ENCODE peak calls at places on chromosomes 11 and 22, in ten cellular contexts. One of them, this sample, is unnamed. For H3K27me3, the result is how much of the 10 kb centered on the place peaks cover.

GRCh38 chr11:115981814-115982471 is 477.7 kb upstream of the CADM1 start:
- DNase-seq in prostate gland: no peak
- DNase-seq in adrenal gland: no peak
- DNase-seq in H1: no peak
- DNase-seq in spleen: no peak
- DNase-seq in thyroid gland: no peak
- DNase-seq in transverse colon: no peak
- DNase-seq in right lobe of liver: no peak
- DNase-seq in tibial nerve: no peak
- DNase-seq in suprapubic skin: no peak
- DNase-seq in this sample: no peak

GRCh38 chr22:48926663-48927062 is 901.0 kb downstream of the BRD1 start:
- DNase-seq in spleen: no peak
- DNase-seq in prostate gland: no peak
- DNase-seq in transverse colon: no peak
- DNase-seq in tibial nerve: no peak
- DNase-seq in suprapubic skin: no peak
- DNase-seq in thyroid gland: no peak
- DNase-seq in adrenal gland: no peak
- DNase-seq in right lobe of liver: no peak
- DNase-seq in H1: peak
- DNase-seq in this sample: no peak

GRCh38 chr11:116366980-116367640 is 405.7 kb downstream of the BUD13 start:
- DNase-seq in transverse colon: no peak
- DNase-seq in tibial nerve: no peak
- DNase-seq in adrenal gland: no peak
- DNase-seq in H1: no peak
- DNase-seq in thyroid gland: no peak
- DNase-seq in suprapubic skin: no peak
- DNase-seq in right lobe of liver: no peak
- DNase-seq in prostate gland: no peak
- DNase-seq in spleen: no peak
- DNase-seq in this sample: no peak

GRCh38 chr11:61967924-61968757 is 707 bp upstream of the FTH1 start:
- DNase-seq in tibial nerve: no peak
- DNase-seq in H1: no peak
- DNase-seq in thyroid gland: peak
- DNase-seq in adrenal gland: no peak
- DNase-seq in suprapubic skin: peak
- DNase-seq in right lobe of liver: peak
- DNase-seq in prostate gland: no peak
- DNase-seq in spleen: peak
- DNase-seq in transverse colon: peak
- DNase-seq in this sample: no peak

GRCh38 chr11:118921929-118922744 is 3.6 kb downstream of the BCL9L start:
- DNase-seq in tibial nerve: peak
- DNase-seq in H1: peak
- DNase-seq in adrenal gland: peak
- DNase-seq in right lobe of liver: peak
- DNase-seq in transverse colon: peak
- DNase-seq in thyroid gland: peak
- DNase-seq in spleen: peak
- DNase-seq in suprapubic skin: peak
- DNase-seq in prostate gland: peak
- DNase-seq in this sample: peak

GRCh38 chr11:92314499-92314898 is 89.9 kb downstream of the FAT3 start:
- DNase-seq in spleen: no peak
- DNase-seq in right lobe of liver: no peak
- DNase-seq in transverse colon: no peak
- DNase-seq in suprapubic skin: no peak
- DNase-seq in adrenal gland: no peak
- DNase-seq in prostate gland: no peak
- DNase-seq in thyroid gland: no peak
- DNase-seq in H1: no peak
- DNase-seq in tibial nerve: no peak
- DNase-seq in this sample: no peak

GRCh38 chr11:38448284-38448683 is 1850.2 kb upstream of the RAG2 start:
- DNase-seq in H1: no peak
- DNase-seq in right lobe of liver: peak
- DNase-seq in adrenal gland: peak
- DNase-seq in thyroid gland: peak
- DNase-seq in tibial nerve: no peak
- DNase-seq in spleen: no peak
- DNase-seq in prostate gland: no peak
- DNase-seq in transverse colon: no peak
- DNase-seq in suprapubic skin: no peak
- DNase-seq in this sample: peak

GRCh38 chr11:69198891-69199582 is 43.3 kb downstream of the SMIM38 start:
- DNase-seq in prostate gland: no peak
- DNase-seq in transverse colon: no peak
- DNase-seq in adrenal gland: no peak
- DNase-seq in spleen: peak
- DNase-seq in suprapubic skin: no peak
- DNase-seq in thyroid gland: no peak
- DNase-seq in H1: no peak
- DNase-seq in right lobe of liver: no peak
- DNase-seq in tibial nerve: no peak
- DNase-seq in this sample: no peak

GRCh38 chr11:116529681-116530080 is 243.1 kb downstream of the BUD13 start:
- DNase-seq in H1: no peak
- DNase-seq in tibial nerve: no peak
- DNase-seq in adrenal gland: no peak
- DNase-seq in thyroid gland: no peak
- DNase-seq in transverse colon: no peak
- DNase-seq in right lobe of liver: no peak
- DNase-seq in suprapubic skin: no peak
- DNase-seq in spleen: no peak
- DNase-seq in prostate gland: no peak
- DNase-seq in this sample: no peak

GRCh38 chr11:65297026-65297667 is 17.5 kb upstream of the CDC42EP2 start:
- DNase-seq in thyroid gland: peak
- DNase-seq in H1: no peak
- DNase-seq in tibial nerve: no peak
- DNase-seq in adrenal gland: no peak
- DNase-seq in right lobe of liver: peak
- DNase-seq in suprapubic skin: no peak
- DNase-seq in spleen: peak
- DNase-seq in prostate gland: no peak
- DNase-seq in transverse colon: no peak
- DNase-seq in this sample: no peak

DNA sequence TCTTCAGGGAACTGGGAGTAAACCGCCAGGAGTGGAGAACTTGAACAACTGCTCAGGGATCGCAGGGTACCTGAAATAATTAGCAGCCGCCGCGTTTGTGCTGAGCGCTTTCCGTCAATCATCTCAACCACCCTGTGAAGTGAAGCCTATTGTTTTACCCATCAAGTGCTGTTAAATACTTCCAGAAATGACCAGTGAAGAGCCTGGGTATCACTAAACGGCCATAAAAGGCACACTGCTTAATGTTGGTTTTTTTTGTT is 1.1 kb downstream of the CD59 start:
- DNase-seq in suprapubic skin: no peak
- DNase-seq in spleen: no peak
- DNase-seq in right lobe of liver: no peak
- DNase-seq in H1: no peak
- DNase-seq in tibial nerve: no peak
- DNase-seq in adrenal gland: no peak
- DNase-seq in transverse colon: no peak
- DNase-seq in prostate gland: no peak
- DNase-seq in thyroid gland: peak
- DNase-seq in this sample: no peak
- H3K27ac ChIP-seq in suprapubic skin: peak
- H3K27ac ChIP-seq in spleen: peak
- H3K27ac ChIP-seq in right lobe of liver: peak
- H3K27ac ChIP-seq in H1: no peak
- H3K27ac ChIP-seq in tibial nerve: peak
- H3K27ac ChIP-seq in adrenal gland: no peak
- H3K27ac ChIP-seq in transverse colon: peak
- H3K27ac ChIP-seq in prostate gland: peak
- H3K27ac ChIP-seq in thyroid gland: peak
- H3K27ac ChIP-seq in this sample: peak

GRCh38 chr22:22165936-22166710 is 78.5 kb upstream of the VPREB1 start:
- DNase-seq in suprapubic skin: no peak
- DNase-seq in prostate gland: no peak
- DNase-seq in spleen: no peak
- DNase-seq in transverse colon: no peak
- DNase-seq in thyroid gland: no peak
- DNase-seq in tibial nerve: no peak
- DNase-seq in right lobe of liver: no peak
- DNase-seq in H1: no peak
- DNase-seq in adrenal gland: no peak
- DNase-seq in this sample: no peak

GRCh38 chr22:22168941-22169867 is 75.4 kb upstream of the VPREB1 start:
- DNase-seq in tibial nerve: no peak
- DNase-seq in prostate gland: no peak
- DNase-seq in H1: no peak
- DNase-seq in spleen: no peak
- DNase-seq in right lobe of liver: no peak
- DNase-seq in transverse colon: no peak
- DNase-seq in adrenal gland: no peak
- DNase-seq in suprapubic skin: no peak
- DNase-seq in thyroid gland: no peak
- DNase-seq in this sample: no peak

GRCh38 chr22:22168190-22168940 is 76.2 kb upstream of the VPREB1 start:
- DNase-seq in right lobe of liver: no peak
- DNase-seq in suprapubic skin: no peak
- DNase-seq in spleen: no peak
- DNase-seq in adrenal gland: no peak
- DNase-seq in prostate gland: no peak
- DNase-seq in transverse colon: peak
- DNase-seq in tibial nerve: no peak
- DNase-seq in thyroid gland: no peak
- DNase-seq in H1: no peak
- DNase-seq in this sample: peak

GRCh38 chr22:22167791-22168189 is 76.8 kb upstream of the VPREB1 start:
- DNase-seq in prostate gland: no peak
- DNase-seq in right lobe of liver: no peak
- DNase-seq in thyroid gland: no peak
- DNase-seq in H1: no peak
- DNase-seq in spleen: peak
- DNase-seq in tibial nerve: no peak
- DNase-seq in suprapubic skin: no peak
- DNase-seq in adrenal gland: no peak
- DNase-seq in transverse colon: peak
- DNase-seq in this sample: no peak

DNA sequence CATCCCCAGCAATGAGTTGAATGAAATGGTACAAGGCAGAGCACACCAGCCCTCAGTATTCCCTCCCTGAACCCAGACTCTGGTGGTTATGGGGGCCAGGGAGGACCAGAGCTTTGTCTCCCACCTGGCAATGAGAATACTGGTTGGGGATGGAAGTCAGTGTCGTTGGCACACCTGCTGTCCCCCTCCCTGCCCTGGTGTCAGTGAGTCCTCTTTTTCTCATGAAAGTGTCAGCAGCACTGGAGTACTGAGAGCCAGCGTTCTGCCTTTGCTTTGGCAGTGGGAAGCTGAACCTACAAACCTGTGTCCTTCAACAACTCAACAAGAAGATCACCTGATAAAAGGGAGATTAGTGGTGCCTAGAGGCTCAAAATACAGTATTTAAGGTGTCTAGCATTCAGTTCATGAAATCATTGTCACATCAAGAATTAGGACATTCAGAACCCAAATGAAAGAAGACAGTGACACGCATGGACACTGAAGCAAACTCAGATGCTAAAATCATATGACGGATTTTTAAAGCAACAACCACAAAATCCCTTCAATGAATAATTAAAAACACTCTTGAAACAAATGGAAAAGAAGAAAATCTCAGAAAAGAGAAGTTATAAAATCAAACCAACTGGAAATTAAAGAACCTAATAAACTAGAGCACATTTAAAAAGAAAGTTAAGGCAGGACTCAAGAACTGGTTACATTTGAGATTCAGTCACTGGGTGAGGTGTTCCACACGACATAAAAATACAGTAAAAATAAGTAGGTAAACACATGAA is 77.5 kb upstream of the VPREB1 start:
- DNase-seq in transverse colon: no peak
- DNase-seq in tibial nerve: no peak
- DNase-seq in H1: no peak
- DNase-seq in adrenal gland: no peak
- DNase-seq in suprapubic skin: no peak
- DNase-seq in right lobe of liver: no peak
- DNase-seq in thyroid gland: no peak
- DNase-seq in spleen: no peak
- DNase-seq in prostate gland: no peak
- DNase-seq in this sample: no peak
- H3K27me3 ChIP-seq in transverse colon: under half
- H3K27me3 ChIP-seq in tibial nerve: under half
- H3K27me3 ChIP-seq in H1: half or more
- H3K27me3 ChIP-seq in adrenal gland: under half
- H3K27me3 ChIP-seq in suprapubic skin: half or more
- H3K27me3 ChIP-seq in right lobe of liver: under half
- H3K27me3 ChIP-seq in thyroid gland: under half
- H3K27me3 ChIP-seq in spleen: under half
- H3K27me3 ChIP-seq in prostate gland: under half
- H3K27me3 ChIP-seq in this sample: under half

DNA sequence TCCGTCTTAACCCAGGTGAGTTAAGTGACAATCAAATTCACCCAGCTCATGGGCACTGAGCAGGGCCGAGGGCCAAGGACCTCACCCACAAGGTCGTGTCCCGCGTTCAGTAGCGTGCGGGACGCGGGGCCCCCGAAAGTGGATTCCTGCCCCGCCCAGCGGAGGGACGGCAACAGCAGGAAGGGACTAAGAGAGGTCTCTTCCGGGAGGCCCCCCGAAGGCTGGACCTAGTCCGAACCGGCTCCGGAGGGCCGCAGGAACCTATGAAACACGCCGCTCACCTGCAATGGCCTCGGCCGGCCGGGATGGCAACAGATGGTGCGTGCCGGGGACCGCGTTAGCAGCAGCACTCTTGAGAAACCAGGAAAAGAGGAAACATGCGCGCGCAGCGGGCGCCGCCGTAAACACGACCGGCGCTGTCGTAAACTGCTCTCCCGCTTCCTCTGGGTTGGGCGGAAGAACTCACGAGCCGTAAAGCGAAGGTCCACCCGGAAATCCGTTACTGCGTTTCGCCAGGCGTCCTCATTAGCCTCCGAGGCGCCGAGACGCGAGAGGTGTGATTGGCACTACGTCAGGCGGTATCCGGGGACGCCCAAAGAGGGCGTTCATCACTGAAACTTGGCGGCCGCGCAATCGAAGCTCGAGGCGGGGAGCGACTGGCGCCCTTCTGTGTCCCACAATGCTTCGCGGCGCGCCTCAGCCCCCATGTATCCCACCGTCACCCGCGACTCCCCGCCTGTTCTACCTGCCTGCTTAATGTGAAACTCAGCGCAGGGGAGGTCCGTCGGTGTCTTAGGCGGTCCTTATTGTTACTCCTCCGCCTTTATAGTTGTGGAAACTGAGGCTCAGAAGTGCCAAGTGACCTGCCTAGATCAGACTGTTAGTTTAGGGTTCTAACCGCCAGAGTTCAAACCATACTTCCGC is at the start of gene EIF3D:
- DNase-seq in adrenal gland: peak
- DNase-seq in right lobe of liver: peak
- DNase-seq in tibial nerve: peak
- DNase-seq in suprapubic skin: peak
- DNase-seq in spleen: peak
- DNase-seq in thyroid gland: peak
- DNase-seq in prostate gland: peak
- DNase-seq in transverse colon: peak
- DNase-seq in H1: peak
- DNase-seq in this sample: peak
- TF ChIP-seq POLR2A in adrenal gland: peak
- TF ChIP-seq POLR2A in right lobe of liver: peak
- TF ChIP-seq POLR2A in tibial nerve: peak
- TF ChIP-seq POLR2A in suprapubic skin: peak
- TF ChIP-seq POLR2A in spleen: no peak
- TF ChIP-seq POLR2A in thyroid gland: peak
- TF ChIP-seq POLR2A in prostate gland: peak
- TF ChIP-seq POLR2A in transverse colon: peak
- TF ChIP-seq POLR2A in H1: peak
- TF ChIP-seq POLR2A in this sample: peak

GRCh38 chr22:37983860-37984791 is at the start of gene SOX10:
- DNase-seq in spleen: no peak
- DNase-seq in transverse colon: no peak
- DNase-seq in suprapubic skin: no peak
- DNase-seq in adrenal gland: no peak
- DNase-seq in tibial nerve: peak
- DNase-seq in prostate gland: no peak
- DNase-seq in H1: peak
- DNase-seq in right lobe of liver: no peak
- DNase-seq in thyroid gland: no peak
- DNase-seq in this sample: no peak
- H3K27ac ChIP-seq in spleen: no peak
- H3K27ac ChIP-seq in transverse colon: no peak
- H3K27ac ChIP-seq in suprapubic skin: peak
- H3K27ac ChIP-seq in adrenal gland: no peak
- H3K27ac ChIP-seq in tibial nerve: peak
- H3K27ac ChIP-seq in prostate gland: no peak
- H3K27ac ChIP-seq in H1: no peak
- H3K27ac ChIP-seq in right lobe of liver: no peak
- H3K27ac ChIP-seq in thyroid gland: no peak
- H3K27ac ChIP-seq in this sample: no peak

This sample was measured in body of pancreas.